ENCODE peak calls at places on chromosomes 6 and 20, in six cellular contexts. C, D, U, E, P and O are unnamed samples.

GRCh38 chr6:40996591-40997247 is 42.3 kb downstream of the UNC5CL start:
- DNase-seq in C (no peak), P (no peak), U (no peak), D (peak), E (no peak), O (peak)

GRCh38 chr20:43921227-43921780 is 6.7 kb downstream of the TOX2 start:
- DNase-seq in U (peak), P (no peak), E (no peak), C (no peak), D (no peak), O (no peak)

GRCh38 chr20:61804896-61805295 is 260.8 kb downstream of the TAF4 start:
- DNase-seq in U (peak), C (no peak), D (no peak), P (no peak), E (no peak), O (no peak)

GRCh38 chr6:107716688-107717089 is 107.4 kb downstream of the SCML4 start:
- DNase-seq in P (no peak), C (no peak), E (no peak), D (peak), U (no peak), O (peak)

GRCh38 chr6:168147205-168147738 is 68.3 kb upstream of the FRMD1 start:
- DNase-seq in U (no peak), E (peak), P (no peak), C (no peak), D (no peak), O (no peak)

GRCh38 chr20:35592339-35592960 is 23.2 kb upstream of the SPAG4 start:
- DNase-seq in E (no peak), D (no peak), U (no peak), P (no peak), C (no peak), O (no peak)

GRCh38 chr20:4322499-4322898 is 307.1 kb upstream of the RNF24 start:
- DNase-seq in U (no peak), P (no peak), D (no peak), C (no peak), E (no peak), O (no peak)

GRCh38 chr20:2817891-2818595 is 1.9 kb downstream of the TMEM239 start:
- DNase-seq in U (no peak), D (no peak), E (no peak), C (peak), P (no peak), O (no peak)

GRCh38 chr20:48826883-48827771 is 672 bp downstream of the PREX1 start:
- DNase-seq in P (no peak), E (peak), U (peak), C (no peak), D (no peak), O (no peak)

GRCh38 chr6:84763397-84764331 is 734 bp downstream of the TBX18 start:
- DNase-seq in D (peak), P (no peak), U (no peak), C (no peak), E (peak), O (peak)

GRCh38 chr6:107563694-107564093 is 73.8 kb downstream of the SOBP start:
- DNase-seq in E (no peak), P (no peak), U (no peak), C (no peak), D (no peak), O (no peak)

GRCh38 chr6:150025201-150025917 is at the start of gene RAET1L:
- DNase-seq in E (peak), U (no peak), C (no peak), P (no peak), D (peak), O (peak)

DNA sequence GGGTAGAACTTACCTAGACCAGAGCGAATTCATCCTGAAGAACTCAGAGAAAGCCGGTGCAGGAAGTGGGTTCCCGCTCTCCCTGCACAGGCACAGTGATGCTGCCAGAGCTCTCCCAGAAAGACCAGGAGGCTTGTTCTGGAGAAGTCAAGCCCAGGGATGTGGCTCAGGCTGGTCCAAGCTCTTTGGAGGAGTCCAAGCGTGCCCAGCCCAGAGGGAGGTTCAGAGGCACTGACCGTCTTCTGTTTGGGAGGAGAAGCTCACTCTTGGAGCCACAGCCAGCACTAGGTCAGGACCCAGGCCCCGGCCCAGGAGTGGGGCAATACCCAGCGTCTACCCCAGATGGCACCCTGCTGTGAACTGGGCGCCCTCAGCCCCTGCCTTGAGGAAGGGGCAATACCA is 1.5 kb upstream of the PMEPA1 start:
- DNase-seq in D (no peak), P (no peak), U (no peak), C (no peak), E (no peak), O (no peak)
- TF ChIP-seq CTCF in D (no peak), P (no peak), U (no peak), C (no peak), E (no peak), O (no peak)

GRCh38 chr6:151441390-151442166 is 10.3 kb downstream of the RMND1 start:
- DNase-seq in E (no peak), C (no peak), P (no peak), U (no peak), D (no peak), O (no peak)

GRCh38 chr6:151440498-151440897 is 11.4 kb downstream of the RMND1 start:
- DNase-seq in D (no peak), C (no peak), U (no peak), P (no peak), E (no peak), O (no peak)

GRCh38 chr6:151443449-151443848 is 8.5 kb downstream of the RMND1 start:
- DNase-seq in U (no peak), P (no peak), C (no peak), E (no peak), D (no peak), O (no peak)

GRCh38 chr6:151442359-151442758 is 9.6 kb downstream of the RMND1 start:
- DNase-seq in U (no peak), D (no peak), C (no peak), E (no peak), P (no peak), O (no peak)

DNA sequence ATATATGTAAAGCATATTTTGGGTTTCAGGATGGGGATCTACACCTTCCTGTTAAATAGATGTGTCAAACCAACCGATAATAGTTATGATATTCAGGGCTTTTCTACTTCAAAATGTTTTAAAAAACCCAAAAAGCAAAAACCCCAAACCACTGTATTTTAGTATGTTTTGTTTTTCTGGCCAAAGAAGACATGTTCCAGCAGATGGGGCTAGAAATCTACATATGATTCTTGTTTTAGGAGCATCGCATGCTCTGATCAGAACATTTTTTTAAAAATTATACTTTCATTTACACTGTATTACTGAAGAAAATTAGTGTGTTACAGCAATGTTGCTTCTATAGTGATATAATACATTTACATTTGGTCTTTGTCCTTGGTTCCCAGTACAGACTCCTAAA is 11.0 kb downstream of the RMND1 start:
- DNase-seq in U (no peak), D (peak), C (no peak), P (no peak), E (peak), O (peak)
- TF ChIP-seq CTCF in U (peak), D (peak), C (no peak), P (peak), E (peak), O (peak)

DNA sequence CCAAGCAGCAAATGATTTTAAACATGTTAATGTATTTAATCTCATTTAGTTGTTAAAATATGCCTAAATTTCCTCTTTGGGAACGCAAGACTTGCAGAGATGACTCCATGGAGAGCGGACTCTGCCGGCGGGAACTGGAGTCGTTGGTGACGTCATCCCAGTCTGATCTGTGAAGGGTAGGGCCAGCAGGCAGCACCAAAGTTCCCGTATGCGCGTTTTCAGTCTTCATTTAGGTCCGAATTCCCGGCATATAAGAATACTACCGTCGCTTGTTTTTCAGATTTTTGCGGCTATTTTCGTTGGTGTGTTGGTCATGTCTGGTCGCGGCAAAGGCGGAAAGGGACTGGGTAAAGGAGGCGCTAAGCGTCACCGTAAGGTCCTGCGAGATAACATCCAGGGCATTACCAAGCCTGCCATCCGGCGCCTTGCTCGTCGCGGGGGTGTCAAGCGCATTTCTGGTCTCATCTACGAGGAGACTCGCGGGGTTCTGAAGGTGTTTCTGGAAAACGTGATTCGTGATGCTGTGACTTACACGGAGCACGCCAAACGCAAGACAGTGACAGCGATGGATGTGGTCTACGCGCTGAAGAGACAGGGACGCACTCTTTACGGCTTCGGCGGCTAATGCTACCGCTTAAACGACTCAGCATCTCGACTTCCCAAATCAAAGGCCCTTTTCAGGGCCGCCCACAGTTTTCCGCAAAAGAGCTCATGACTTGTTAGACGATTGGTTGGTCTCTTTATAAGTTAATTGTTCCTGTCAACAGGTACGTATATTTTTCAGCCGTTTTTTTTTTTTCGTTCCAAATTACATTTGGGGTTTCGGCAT is 117.3 kb downstream of the HFE start:
- DNase-seq in P (peak), E (peak), C (peak), U (peak), D (peak), O (peak)
- TF ChIP-seq CTCF in P (peak), E (peak), C (no peak), U (peak), D (peak), O (peak)

DNA sequence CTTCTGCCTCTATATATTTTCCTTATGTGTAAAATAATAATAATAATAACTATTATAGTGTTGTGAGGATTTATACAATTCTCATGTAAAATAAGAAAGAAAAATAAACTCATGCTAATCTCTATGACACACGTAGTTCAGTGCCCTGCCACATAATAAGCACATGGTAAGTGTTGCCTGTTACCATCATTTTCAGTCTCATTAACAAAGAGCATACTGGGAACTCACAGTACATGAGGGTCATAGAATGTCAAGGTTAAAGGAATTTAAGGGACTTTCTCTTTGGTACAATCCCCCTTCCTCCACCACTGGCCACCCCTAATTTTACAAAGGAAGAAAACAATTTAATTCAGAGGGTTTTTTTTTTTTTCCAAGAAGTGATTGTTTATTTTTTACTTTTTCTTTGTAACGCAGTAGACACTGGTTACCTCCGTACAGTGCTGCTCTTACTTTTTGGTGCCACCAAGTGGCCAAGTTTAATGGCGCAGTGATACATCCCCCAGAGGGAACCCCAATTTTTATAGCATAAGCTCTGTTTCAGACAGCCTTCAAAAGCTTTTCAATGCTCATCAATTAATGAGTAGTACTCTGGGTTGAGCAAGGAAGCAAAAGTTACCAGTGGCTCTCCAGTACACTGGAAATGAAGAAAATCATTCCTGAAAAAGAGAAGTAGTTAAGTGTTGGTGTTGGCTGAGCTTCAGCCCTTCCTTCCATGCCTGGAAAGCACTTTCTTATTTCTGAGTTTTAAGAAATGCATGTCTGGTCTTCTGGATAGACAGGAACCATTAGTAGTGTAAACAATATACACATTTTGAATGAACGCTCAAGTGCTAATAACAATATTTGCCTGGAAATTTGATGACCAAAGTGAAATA is 129.3 kb upstream of the SMLR1 start:
- DNase-seq in D (peak), P (peak), U (no peak), C (no peak), E (peak), O (peak)
- TF ChIP-seq CTCF in D (peak), P (peak), U (peak), C (peak), E (peak), O (peak)

DNA sequence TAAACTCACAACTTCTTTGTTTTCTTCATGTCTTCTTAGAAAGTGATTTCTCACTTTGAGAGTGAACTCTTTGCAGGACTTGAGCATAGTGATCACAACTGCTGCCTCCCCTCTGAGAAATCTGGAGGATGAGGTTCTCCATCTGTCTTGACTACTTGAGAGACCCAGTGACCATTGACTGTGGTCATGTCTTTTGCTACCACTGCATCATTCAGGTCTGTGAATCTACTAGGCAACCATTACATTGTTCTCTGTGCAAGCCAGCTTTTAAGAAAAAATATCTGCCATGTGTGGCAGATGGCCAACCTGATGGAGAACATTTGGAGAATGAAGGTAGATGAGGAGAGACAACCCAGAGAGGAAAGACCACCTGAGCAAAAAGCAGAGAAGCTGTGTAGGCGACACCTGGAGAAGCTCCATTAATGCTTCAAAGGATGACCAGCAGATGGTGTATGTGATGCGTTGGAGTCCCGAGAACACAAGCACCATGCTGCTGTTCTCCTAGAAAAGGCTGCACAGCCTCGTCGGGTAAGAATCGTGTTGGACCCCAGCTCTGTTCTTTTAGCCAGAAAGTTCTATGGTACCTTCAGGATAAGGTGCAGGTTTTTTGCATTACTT is 25.1 kb upstream of the TRIM26 start:
- DNase-seq in U (no peak), P (no peak), C (no peak), D (peak), E (no peak), O (peak)
- TF ChIP-seq CTCF in U (peak), P (peak), C (no peak), D (peak), E (peak), O (peak)

GRCh38 chr6:73004817-73005216 is 220.5 kb downstream of the KHDC1L start:
- DNase-seq in U (no peak), E (no peak), P (no peak), C (no peak), D (no peak), O (no peak)
- TF ChIP-seq CTCF in U (no peak), E (no peak), P (no peak), C (no peak), D (no peak), O (no peak)

GRCh38 chr6:163617549-163617948 is 203.0 kb downstream of the QKI start:
- DNase-seq in E (no peak), P (no peak), U (no peak), C (no peak), D (no peak), O (no peak)
- TF ChIP-seq CTCF in E (no peak), P (no peak), U (no peak), C (no peak), D (no peak), O (no peak)